ENCODE peak calls at places on chromosomes 7 and 10, in nine cellular contexts. T is endothelial cell of umbilical vein; H is Right ventricle myocardium superior; L is stimulated activated CD8-positive, alpha-beta memory T cell treated with anti-CD3 and anti-CD28 coated beads, Interleukin-2, amount 100 ng/mL, for 48 hours; F is ACHN; Q is adrenal gland; X is memory B cell; P is stimulated activated naive CD4-positive, alpha-beta T cell; C is NB4. R is an unnamed sample.

GRCh38 chr7:157500171-157500960 is 163.6 kb downstream of the DNAJB6 start:
- DNase-seq in H (peak), P (no peak), F (no peak), Q (no peak), T (no peak), X (no peak), C (no peak), L (no peak), R (no peak)

GRCh38 chr10:31419394-31420063 is 100.5 kb downstream of the ZEB1 start:
- DNase-seq in H (no peak), L (no peak), F (no peak), C (peak), Q (no peak), X (no peak), P (no peak), T (no peak), R (no peak)

GRCh38 chr7:28853834-28854749 is 104.0 kb downstream of the TRIL start:
- DNase-seq in Q (peak), H (peak), T (peak), X (peak), L (peak), C (peak), P (peak), F (peak), R (peak)

GRCh38 chr10:131081386-131081785 is 230.1 kb downstream of the TCERG1L start:
- DNase-seq in Q (no peak), F (no peak), X (no peak), T (no peak), H (no peak), L (no peak), P (no peak), C (no peak), R (no peak)

GRCh38 chr7:18109762-18110161 is 82.1 kb upstream of the PRPS1L1 start:
- DNase-seq in X (no peak), H (no peak), C (no peak), T (no peak), Q (no peak), P (no peak), F (no peak), L (no peak), R (no peak)

GRCh38 chr10:16519908-16520861 is 1.5 kb downstream of the C1QL3 start:
- DNase-seq in F (peak), Q (no peak), X (peak), L (no peak), P (no peak), H (no peak), C (no peak), T (no peak), R (no peak)

GRCh38 chr10:76624470-76624869 is 1013.1 kb downstream of the KCNMA1 start:
- DNase-seq in Q (no peak), C (peak), T (no peak), L (no peak), X (no peak), H (no peak), F (no peak), P (no peak), R (no peak)

GRCh38 chr10:110285501-110285900 is 19.2 kb downstream of the SMNDC1 start:
- DNase-seq in C (no peak), F (no peak), T (no peak), L (no peak), H (no peak), Q (no peak), X (no peak), P (no peak), R (no peak)

GRCh38 chr10:82609845-82610244 is 734.9 kb downstream of the NRG3 start:
- DNase-seq in P (no peak), F (no peak), T (no peak), C (no peak), X (no peak), Q (no peak), H (no peak), L (no peak), R (no peak)

GRCh38 chr10:32995751-32996150 is 37.7 kb upstream of the ITGB1 start:
- DNase-seq in C (no peak), L (no peak), F (no peak), H (no peak), P (no peak), Q (no peak), T (peak), X (no peak), R (no peak)

GRCh38 chr7:27793780-27794179 is 53.8 kb downstream of the TAX1BP1 start:
- DNase-seq in H (no peak), P (no peak), T (no peak), Q (no peak), C (no peak), F (no peak), X (no peak), L (no peak), R (no peak)

GRCh38 chr10:60801538-60801937 is 23.3 kb downstream of the CDK1 start:
- DNase-seq in L (no peak), C (no peak), Q (no peak), P (no peak), T (peak), F (no peak), X (no peak), H (no peak), R (no peak)

GRCh38 chr7:105972276-105972675 is 9.2 kb downstream of the CDHR3 start:
- DNase-seq in P (no peak), T (no peak), F (no peak), L (no peak), H (no peak), Q (no peak), C (no peak), X (no peak), R (no peak)

GRCh38 chr10:3754727-3755439 is 30.1 kb downstream of the KLF6 start:
- DNase-seq in Q (peak), H (no peak), F (peak), P (no peak), C (no peak), X (no peak), L (no peak), T (peak), R (no peak)

GRCh38 chr7:122528879-122529481 is 169.9 kb downstream of the RNF133 start:
- DNase-seq in P (no peak), C (peak), T (peak), F (peak), H (no peak), L (no peak), Q (no peak), X (no peak), R (no peak)

GRCh38 chr7:151237244-151238189 is 5.2 kb downstream of the CHPF2 start:
- DNase-seq in F (no peak), X (no peak), C (no peak), Q (no peak), T (no peak), P (no peak), H (no peak), L (no peak), R (no peak)

GRCh38 chr7:2120251-2120660 is 112.5 kb downstream of the MAD1L1 start:
- DNase-seq in C (no peak), X (no peak), H (peak), L (no peak), F (no peak), P (peak), Q (no peak), T (no peak), R (peak)

GRCh38 chr7:139574618-139575337 is 51.3 kb downstream of the CLEC2L start:
- DNase-seq in P (no peak), Q (no peak), T (no peak), L (no peak), X (no peak), H (peak), C (no peak), F (no peak), R (no peak)

R was measured in central memory CD4-positive, alpha-beta T cell.